ENCODE peak calls at places on chromosomes 7 and 10, in eight cellular contexts. O is astrocyte of the cerebellum, X is IMR-90, G is GM12864, R is fibroblast of the aortic adventitia, H is neural progenitor cell, E is transverse colon, Z is astrocyte of the spinal cord. B is an unnamed sample.

GRCh38 chr7:104552102-104552501 is 223.7 kb downstream of the LHFPL3 start:
- DNase-seq in O (peak), X (peak), G (peak), R (peak), H (peak), E (peak), Z (peak), B (peak)

GRCh38 chr7:96667026-96667425 is 42.6 kb downstream of the SEM1 start:
- DNase-seq in O (peak), X (no peak), G (no peak), R (no peak), H (no peak), E (no peak), Z (peak), B (no peak)

GRCh38 chr7:30169585-30169978 is 34.8 kb downstream of the MTURN start:
- DNase-seq in O (no peak), X (no peak), G (no peak), R (no peak), H (no peak), E (no peak), Z (no peak), B (no peak)

GRCh38 chr7:51340029-51340838 is 23.6 kb upstream of the COBL start:
- DNase-seq in O (no peak), X (no peak), G (no peak), R (no peak), H (no peak), E (no peak), Z (no peak), B (no peak)

GRCh38 chr7:20241491-20242261 is 24.5 kb upstream of the MACC1 start:
- DNase-seq in O (peak), X (peak), G (no peak), R (peak), H (no peak), E (no peak), Z (peak), B (peak)

GRCh38 chr7:5337047-5337446 is 54.3 kb downstream of the SLC29A4 start:
- DNase-seq in O (no peak), X (no peak), G (no peak), R (no peak), H (no peak), E (no peak), Z (no peak), B (no peak)

GRCh38 chr10:29788113-29788512 is 153.3 kb upstream of the SVIL start:
- DNase-seq in O (no peak), X (no peak), G (no peak), R (no peak), H (no peak), E (no peak), Z (no peak), B (no peak)

GRCh38 chr10:100979821-100980272 is 7.5 kb downstream of the MRPL43 start:
- DNase-seq in O (no peak), X (no peak), G (no peak), R (no peak), H (no peak), E (no peak), Z (no peak), B (no peak)

GRCh38 chr7:47422631-47423030 is 159.3 kb downstream of the TNS3 start:
- DNase-seq in O (no peak), X (peak), G (no peak), R (peak), H (no peak), E (no peak), Z (no peak), B (no peak)

GRCh38 chr10:45308707-45309106 is 6.7 kb downstream of the OR13A1 start:
- DNase-seq in O (no peak), X (no peak), G (peak), R (no peak), H (no peak), E (no peak), Z (no peak), B (peak)

GRCh38 chr10:75233444-75234016 is 2.2 kb downstream of the COMTD1 start:
- DNase-seq in O (no peak), X (no peak), G (no peak), R (no peak), H (peak), E (no peak), Z (no peak), B (peak)

GRCh38 chr10:28939352-28940157 is 262.2 kb downstream of the BAMBI start:
- DNase-seq in O (peak), X (peak), G (no peak), R (peak), H (peak), E (peak), Z (peak), B (no peak)

GRCh38 chr7:65475734-65476319 is 102.2 kb downstream of the ZNF92 start:
- DNase-seq in O (no peak), X (no peak), G (peak), R (no peak), H (no peak), E (peak), Z (no peak), B (peak)

GRCh38 chr10:10849306-10849705 is 168.4 kb upstream of the CELF2 start:
- DNase-seq in O (no peak), X (no peak), G (no peak), R (no peak), H (no peak), E (no peak), Z (no peak), B (no peak)

GRCh38 chr7:105245398-105246099 is 143.2 kb downstream of the SRPK2 start:
- DNase-seq in O (no peak), X (no peak), G (no peak), R (peak), H (no peak), E (no peak), Z (no peak), B (no peak)

GRCh38 chr10:77501846-77502251 is 135.8 kb downstream of the KCNMA1 start:
- DNase-seq in O (no peak), X (peak), G (no peak), R (no peak), H (no peak), E (no peak), Z (no peak), B (peak)

GRCh38 chr10:132606536-132607316 is 69.1 kb downstream of the INPP5A start:
- DNase-seq in O (no peak), X (peak), G (no peak), R (no peak), H (no peak), E (no peak), Z (no peak), B (no peak)

GRCh38 chr10:59805043-59805442 is 51.8 kb upstream of the MRLN start:
- DNase-seq in O (no peak), X (peak), G (no peak), R (no peak), H (peak), E (peak), Z (no peak), B (peak)

GRCh38 chr7:105487559-105488218 is 34.4 kb downstream of the PUS7 start:
- DNase-seq in O (peak), X (peak), G (no peak), R (peak), H (peak), E (no peak), Z (peak), B (peak)

GRCh38 chr10:121994429-121994881 is 5.5 kb downstream of the TACC2 start:
- DNase-seq in O (no peak), X (no peak), G (no peak), R (no peak), H (peak), E (peak), Z (no peak), B (no peak)

GRCh38 chr10:114157912-114158311 is 16.1 kb downstream of the CCDC186 start:
- DNase-seq in O (no peak), X (no peak), G (no peak), R (no peak), H (no peak), E (no peak), Z (no peak), B (no peak)

GRCh38 chr10:118106426-118106825 is 59.7 kb upstream of the RAB11FIP2 start:
- DNase-seq in O (no peak), X (peak), G (peak), R (peak), H (peak), E (no peak), Z (peak), B (peak)

GRCh38 chr10:90857635-90858488 is at the start of gene HTR7:
- DNase-seq in O (no peak), X (peak), G (no peak), R (no peak), H (peak), E (peak), Z (peak), B (peak)

GRCh38 chr7:116672596-116673503 is 854 bp downstream of the MET start:
- DNase-seq in O (no peak), X (peak), G (no peak), R (peak), H (peak), E (peak), Z (no peak), B (no peak)

GRCh38 chr10:110576220-110576619 is 8.7 kb downstream of the SMC3 start:
- DNase-seq in O (peak), X (peak), G (no peak), R (peak), H (no peak), E (no peak), Z (peak), B (no peak)

GRCh38 chr10:49400365-49400764 is 4.5 kb upstream of the DRGX start:
- DNase-seq in O (no peak), X (no peak), G (no peak), R (no peak), H (no peak), E (no peak), Z (no peak), B (no peak)

GRCh38 chr10:49396666-49396999 is 744 bp upstream of the DRGX start:
- DNase-seq in O (no peak), X (no peak), G (no peak), R (no peak), H (no peak), E (no peak), Z (no peak), B (no peak)

GRCh38 chr10:49398000-49398861 is 2.3 kb upstream of the DRGX start:
- DNase-seq in O (no peak), X (peak), G (no peak), R (peak), H (peak), E (peak), Z (peak), B (peak)

GRCh38 chr10:49397036-49397999 is 1.4 kb upstream of the DRGX start:
- DNase-seq in O (no peak), X (no peak), G (no peak), R (no peak), H (peak), E (no peak), Z (peak), B (no peak)

DNA sequence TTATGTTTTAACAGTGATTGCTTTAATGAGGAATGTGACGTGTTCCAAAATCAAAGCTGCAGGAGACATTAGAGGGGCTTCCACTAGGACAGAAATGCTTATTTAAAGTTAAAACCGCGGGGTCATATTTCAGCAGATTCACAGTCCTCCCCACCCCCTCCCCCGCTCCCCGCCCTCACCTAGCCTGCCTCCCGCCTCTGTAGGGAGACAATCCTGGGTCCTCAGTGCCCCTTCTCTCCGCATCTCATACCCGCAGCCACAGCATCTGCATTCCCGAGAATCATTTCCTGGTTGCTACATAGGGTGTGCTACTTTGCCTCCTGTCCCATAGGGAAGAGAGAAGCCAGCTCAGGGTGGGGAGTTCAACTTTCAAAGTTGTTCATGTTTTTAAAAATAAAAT is 3.1 kb upstream of the DRGX start:
- DNase-seq in O (no peak), X (no peak), G (no peak), R (no peak), H (peak), E (no peak), Z (no peak), B (no peak)
- H3K4me3 ChIP-seq in O (no peak), X (no peak), G (no peak), R (no peak), H (no peak), E (no peak), Z (no peak), B (no peak)

GRCh38 chr10:50291261-50291850 is 40.0 kb upstream of the ASAH2 start:
- DNase-seq in O (peak), X (peak), G (no peak), R (peak), H (no peak), E (no peak), Z (peak), B (peak)
- TF ChIP-seq CTCF in O (peak), X (peak), G (peak), R (peak), H (peak), E (no peak), Z (peak), B (peak)

GRCh38 chr10:94412439-94412838 is 10.1 kb downstream of the TBC1D12 start:
- DNase-seq in O (no peak), X (peak), G (no peak), R (peak), H (no peak), E (no peak), Z (no peak), B (no peak)
- H3K4me3 ChIP-seq in O (no peak), X (no peak), G (no peak), R (no peak), H (no peak), E (no peak), Z (no peak), B (no peak)

GRCh38 chr7:1044189-1045037 is at the start of gene GPR146:
- DNase-seq in O (peak), X (peak), G (peak), R (peak), H (peak), E (peak), Z (peak), B (peak)

GRCh38 chr7:1046722-1047679 is 2.7 kb downstream of the GPR146 start:
- DNase-seq in O (no peak), X (no peak), G (no peak), R (no peak), H (no peak), E (peak), Z (no peak), B (no peak)

GRCh38 chr7:1045038-1045726 is 836 bp downstream of the GPR146 start:
- DNase-seq in O (no peak), X (no peak), G (no peak), R (no peak), H (no peak), E (no peak), Z (no peak), B (no peak)

GRCh38 chr7:1043552-1044188 is 676 bp upstream of the GPR146 start:
- DNase-seq in O (no peak), X (no peak), G (no peak), R (no peak), H (no peak), E (peak), Z (no peak), B (no peak)

DNA sequence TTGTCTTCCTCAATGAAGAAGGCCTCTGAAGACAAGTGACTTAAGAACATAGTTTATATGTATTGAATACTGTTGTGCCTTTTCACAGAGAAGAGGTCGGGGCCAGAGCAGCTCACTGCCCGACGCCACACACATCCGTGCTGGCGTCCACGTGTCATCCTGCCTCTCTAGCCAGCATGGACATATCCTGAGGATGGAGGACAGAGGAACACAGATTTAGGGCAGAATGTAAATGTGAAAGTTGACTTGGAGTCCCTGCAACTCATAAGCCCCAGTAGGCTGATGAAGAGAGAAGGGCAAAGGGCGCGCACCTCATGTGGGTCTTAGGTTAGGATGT is 1.3 kb downstream of the GPR146 start:
- DNase-seq in O (no peak), X (no peak), G (no peak), R (no peak), H (no peak), E (no peak), Z (no peak), B (no peak)
- TF ChIP-seq CTCF in O (no peak), X (no peak), G (no peak), R (no peak), H (no peak), E (no peak), Z (no peak), B (no peak)